ENCODE peak calls at places on chromosomes 5 and 9, in five cellular contexts. I is cardiac septum, M is endothelial cell, Z is NCI-H2029 treated with DMSO at 0.1 percent for 48 hours, O is NCI-H1417. L is an unnamed sample.
A peak's percentile ranks its signal among the peaks of the same experiment; 100 is the strongest.

GRCh38 chr9:99954841-99955240 is 48.4 kb downstream of the STX17 start:
- DNase-seq in I (no peak), M (no peak), Z (no peak), O (no peak), L (no peak)

GRCh38 chr9:122213589-122214413 is 15.0 kb downstream of the LHX6 start:
- DNase-seq in I (peak; percentile 74), M (peak; percentile 84), Z (peak; percentile 52), O (peak; percentile 99), L (peak; percentile 70)

GRCh38 chr9:107794259-107794658 is 304.7 kb upstream of the KLF4 start:
- DNase-seq in I (no peak), M (no peak), Z (no peak), O (no peak), L (peak; percentile 71)

GRCh38 chr5:19608434-19608833 is 379.6 kb downstream of the CDH18 start:
- DNase-seq in I (no peak), M (no peak), Z (peak; percentile 61), O (peak; percentile 56), L (peak; percentile 49)

GRCh38 chr9:2758162-2758950 is 41.0 kb downstream of the KCNV2 start:
- DNase-seq in I (no peak), M (no peak), Z (no peak), O (no peak), L (no peak)

GRCh38 chr5:144313147-144313726 is 142.6 kb downstream of the KCTD16 start:
- DNase-seq in I (no peak), M (no peak), Z (peak; percentile 60), O (peak; percentile 14), L (no peak)

GRCh38 chr5:59786271-59786805 is 107.2 kb downstream of the PDE4D start:
- DNase-seq in I (no peak), M (no peak), Z (no peak), O (peak; percentile 48), L (peak; percentile 50)

GRCh38 chr5:68086857-68087256 is 128.7 kb upstream of the PIK3R1 start:
- DNase-seq in I (no peak), M (no peak), Z (no peak), O (no peak), L (no peak)

GRCh38 chr9:121688681-121689080 is 37.2 kb downstream of the DAB2IP start:
- DNase-seq in I (no peak), M (no peak), Z (no peak), O (no peak), L (no peak)

GRCh38 chr5:109857405-109858031 is 167.8 kb downstream of the MAN2A1 start:
- DNase-seq in I (no peak), M (no peak), Z (no peak), O (peak; percentile 81), L (no peak)

GRCh38 chr9:106920701-106921283 is 57.8 kb downstream of the ZNF462 start:
- DNase-seq in I (no peak), M (no peak), Z (no peak), O (no peak), L (peak; percentile 75)

GRCh38 chr5:32443541-32444190 is 874 bp downstream of the ZFR start:
- DNase-seq in I (peak; percentile 76), M (peak; percentile 34), Z (no peak), O (peak; percentile 73), L (peak; percentile 49)

GRCh38 chr9:77833686-77834429 is 185.7 kb upstream of the GNA14 start:
- DNase-seq in I (no peak), M (no peak), Z (no peak), O (peak; percentile 72), L (no peak)

GRCh38 chr9:6924988-6925563 is 167.3 kb downstream of the KDM4C start:
- DNase-seq in I (no peak), M (no peak), Z (no peak), O (peak; percentile 25), L (no peak)

GRCh38 chr5:84381501-84382362 is 2.9 kb downstream of the EDIL3 start:
- DNase-seq in I (no peak), M (no peak), Z (no peak), O (peak; percentile 79), L (no peak)

GRCh38 chr5:91219803-91220371 is 163.2 kb downstream of the ARRDC3 start:
- DNase-seq in I (no peak), M (peak; percentile 7), Z (no peak), O (no peak), L (no peak)

GRCh38 chr5:127254729-127255284 is 35.8 kb upstream of the MEGF10 start:
- DNase-seq in I (no peak), M (no peak), Z (no peak), O (no peak), L (no peak)

GRCh38 chr9:6355728-6356127 is 27.6 kb downstream of the TPD52L3 start:
- DNase-seq in I (no peak), M (no peak), Z (no peak), O (no peak), L (no peak)

GRCh38 chr9:114894801-114895433 is 35.5 kb downstream of the TNFSF8 start:
- DNase-seq in I (no peak), M (peak; percentile 42), Z (peak; percentile 95), O (peak; percentile 92), L (no peak)

L was measured in LoVo.